ENCODE peak calls at places on chromosomes 6 and 20, in seven cellular contexts. K is PC-3, I is PC-9, P is Peyer's patch, C is HepG2, E is HAP-1, X is ovary. H is an unnamed sample.

GRCh38 chr6:38187688-38188590 is 368.4 kb downstream of the ZFAND3 start:
- DNase-seq in X (no peak), K (no peak), C (no peak), I (no peak), P (no peak), E (no peak), H (no peak)

GRCh38 chr6:235763-236360 is 56.4 kb upstream of the DUSP22 start:
- DNase-seq in C (peak; percentile 34), P (no peak), K (no peak), E (no peak), I (no peak), X (no peak), H (no peak)

GRCh38 chr20:50215101-50215500 is 24.5 kb downstream of the CEBPB start:
- DNase-seq in X (no peak), I (no peak), C (no peak), K (no peak), E (no peak), P (no peak), H (no peak)

GRCh38 chr6:135880066-135880972 is 28.8 kb downstream of the PDE7B start:
- DNase-seq in I (peak; percentile 29), E (no peak), X (no peak), P (peak; percentile 75), C (no peak), K (peak; percentile 60), H (no peak)

GRCh38 chr6:13666194-13667105 is 45.2 kb downstream of the RANBP9 start:
- DNase-seq in X (no peak), I (no peak), E (no peak), P (no peak), K (peak; percentile 65), C (no peak), H (peak; percentile 82)

GRCh38 chr6:109187399-109188114 is 92.2 kb downstream of the CEP57L1 start:
- DNase-seq in I (peak; percentile 52), E (peak; percentile 59), C (peak; percentile 25), P (peak; percentile 83), K (peak; percentile 72), X (peak; percentile 44), H (peak; percentile 48)

GRCh38 chr6:117409863-117410262 is 15.9 kb downstream of the ROS1 start:
- DNase-seq in C (no peak), K (no peak), P (no peak), E (no peak), I (no peak), X (no peak), H (no peak)

GRCh38 chr6:2563635-2564034 is 187.1 kb downstream of the MYLK4 start:
- DNase-seq in I (no peak), E (no peak), K (peak; percentile 64), X (no peak), C (peak; percentile 34), P (no peak), H (peak; percentile 24)

GRCh38 chr6:4883298-4883697 is 107.1 kb downstream of the CDYL start:
- DNase-seq in P (no peak), K (no peak), E (no peak), I (no peak), C (no peak), X (no peak), H (no peak)

GRCh38 chr20:40326794-40327193 is 362.2 kb downstream of the MAFB start:
- DNase-seq in K (no peak), E (no peak), I (no peak), X (no peak), C (no peak), P (no peak), H (no peak)

GRCh38 chr6:49582529-49582928 is 32.1 kb downstream of the C6orf141 start:
- DNase-seq in K (no peak), P (no peak), I (no peak), C (no peak), X (no peak), E (no peak), H (no peak)

GRCh38 chr6:156109713-156110112 is 654.1 kb upstream of the NOX3 start:
- DNase-seq in K (no peak), C (no peak), I (no peak), X (no peak), E (no peak), P (no peak), H (no peak)

DNA sequence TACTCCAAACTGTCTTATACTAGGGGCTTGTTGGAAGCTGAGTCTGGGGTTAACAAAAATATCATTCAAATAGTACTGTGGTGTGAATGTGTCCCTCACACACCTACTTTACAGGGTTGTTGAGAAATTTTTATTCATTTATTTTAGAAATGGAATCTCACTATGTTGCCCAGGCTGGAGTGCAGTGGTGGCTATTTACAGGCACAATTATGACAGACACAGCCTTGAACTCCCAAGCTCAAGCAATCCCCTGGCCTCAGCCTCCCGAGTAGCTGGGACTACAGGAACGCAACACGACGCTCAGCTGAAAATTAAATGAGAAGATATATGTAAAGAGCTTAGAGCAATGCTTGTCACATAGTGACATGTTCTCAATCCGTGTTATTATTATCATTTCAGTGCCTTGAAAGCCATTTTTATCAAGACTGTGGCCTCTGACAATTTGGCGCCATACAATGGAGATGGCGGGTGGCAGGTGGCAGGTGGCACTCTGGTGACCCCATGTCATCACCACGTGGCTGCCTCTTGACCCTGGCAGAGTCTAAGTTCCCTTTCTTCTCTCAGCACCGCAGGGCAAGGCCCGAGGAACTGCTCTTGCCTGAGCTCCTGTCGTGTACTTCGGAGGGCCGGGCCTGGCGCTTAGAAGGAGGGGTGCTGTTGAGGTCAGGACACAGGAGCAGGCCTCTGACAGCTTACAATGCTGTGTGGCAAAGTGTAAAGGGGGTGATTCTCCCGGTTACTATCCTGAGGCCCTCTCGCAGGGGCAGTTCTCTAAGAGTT is 64.5 kb downstream of the STX11 start:
- DNase-seq in K (no peak), I (no peak), E (no peak), X (peak; percentile 33), C (no peak), P (no peak), H (no peak)
- H3K4me3 ChIP-seq in K (no peak overlapping the region), I (peak overlapping the region; percentile 85), E (no peak overlapping the region), X (no peak overlapping the region), C (peak overlapping the region; percentile 82), P (no peak overlapping the region), H (no peak overlapping the region)

GRCh38 chr6:89475634-89476033 is 42.7 kb downstream of the ANKRD6 start:
- DNase-seq in X (no peak), P (no peak), K (no peak), I (no peak), C (peak; percentile 7), E (no peak), H (no peak)

GRCh38 chr6:89481695-89482094 is 48.7 kb downstream of the ANKRD6 start:
- DNase-seq in X (no peak), P (no peak), I (no peak), C (no peak), K (no peak), E (no peak), H (no peak)

GRCh38 chr6:89483111-89483720 is 50.3 kb downstream of the ANKRD6 start:
- DNase-seq in I (no peak), X (peak; percentile 35), E (peak; percentile 95), P (no peak), K (no peak), C (peak; percentile 30), H (no peak)

GRCh38 chr6:89482136-89482535 is 49.2 kb downstream of the ANKRD6 start:
- DNase-seq in P (no peak), X (no peak), I (no peak), E (no peak), K (no peak), C (no peak), H (no peak)

GRCh38 chr6:89479902-89480301 is 47.0 kb downstream of the ANKRD6 start:
- DNase-seq in K (no peak), X (no peak), I (no peak), P (no peak), E (no peak), C (no peak), H (no peak)
- H3K36me3 ChIP-seq in K (no peaks in the 10 kb centered on the region), X (no peaks in the 10 kb centered on the region), I (no peaks in the 10 kb centered on the region), P (no peaks in the 10 kb centered on the region), E (no peaks in the 10 kb centered on the region), C (no peaks in the 10 kb centered on the region), H (no peaks in the 10 kb centered on the region)

GRCh38 chr6:6927437-6928361 is 180.1 kb upstream of the RREB1 start:
- DNase-seq in E (no peak), I (no peak), P (no peak), K (no peak), C (no peak), X (peak; percentile 44), H (no peak)
- H3K4me3 ChIP-seq in E (no peak overlapping the region), I (no peak overlapping the region), P (no peak overlapping the region), K (no peak overlapping the region), C (peak overlapping the region; percentile 45), X (no peak overlapping the region), H (no peak overlapping the region)

DNA sequence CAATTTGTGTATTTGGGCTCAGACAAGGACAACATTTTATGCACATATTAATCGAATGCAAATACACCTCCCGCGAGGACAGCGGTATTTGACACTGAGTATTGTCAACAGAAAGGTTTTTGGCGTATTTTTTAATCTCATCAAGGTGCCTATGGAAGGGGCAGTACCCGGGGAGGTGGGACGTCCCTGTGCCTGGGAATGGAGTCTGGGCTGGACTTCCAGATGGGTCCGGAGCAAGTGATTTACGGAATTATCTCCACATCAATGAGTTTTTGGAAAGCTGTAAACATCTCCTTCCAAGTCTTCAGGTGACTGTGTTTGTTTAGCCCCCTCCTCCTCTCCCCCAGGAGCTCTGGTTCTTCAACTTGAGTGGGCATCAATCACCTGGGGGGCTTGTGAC is 39.8 kb downstream of the PRR18 start:
- DNase-seq in I (no peak), C (no peak), K (no peak), P (no peak), X (no peak), E (no peak), H (no peak)
- H3K36me3 ChIP-seq in I (no peaks in the 10 kb centered on the region), C (no peaks in the 10 kb centered on the region), K (no peaks in the 10 kb centered on the region), P (no peaks in the 10 kb centered on the region), X (no peaks in the 10 kb centered on the region), E (no peaks in the 10 kb centered on the region), H (no peaks in the 10 kb centered on the region)

H was measured in bronchial epithelial cell.